ENCODE peak calls at places on chromosomes 13 and 19, in ten cellular contexts. One of them, this sample, is unnamed.

GRCh38 chr19:1263198-1263597 is 5.9 kb upstream of the CIRBP start:
- DNase-seq in heart right ventricle: no peak
- DNase-seq in H54: no peak
- DNase-seq in NCI-H748 treated with DMSO at 0.1 percent for 48 hours: no peak
- DNase-seq in GM12891: no peak
- DNase-seq in 8988T: no peak
- DNase-seq in endothelial cell of umbilical vein: no peak
- DNase-seq in colonic mucosa: no peak
- DNase-seq in adrenal gland: no peak
- DNase-seq in Caki2: no peak
- DNase-seq in this sample: no peak

GRCh38 chr19:40827386-40828247 is 22.6 kb downstream of the CYP2A6 start:
- DNase-seq in colonic mucosa: no peak
- DNase-seq in adrenal gland: no peak
- DNase-seq in NCI-H748 treated with DMSO at 0.1 percent for 48 hours: no peak
- DNase-seq in endothelial cell of umbilical vein: no peak
- DNase-seq in GM12891: no peak
- DNase-seq in heart right ventricle: no peak
- DNase-seq in H54: no peak
- DNase-seq in 8988T: no peak
- DNase-seq in Caki2: no peak
- DNase-seq in this sample: no peak

GRCh38 chr19:39332293-39332692 is 3.5 kb downstream of the GMFG start:
- DNase-seq in GM12891: no peak
- DNase-seq in adrenal gland: no peak
- DNase-seq in Caki2: no peak
- DNase-seq in 8988T: no peak
- DNase-seq in heart right ventricle: no peak
- DNase-seq in H54: no peak
- DNase-seq in colonic mucosa: no peak
- DNase-seq in endothelial cell of umbilical vein: no peak
- DNase-seq in NCI-H748 treated with DMSO at 0.1 percent for 48 hours: no peak
- DNase-seq in this sample: no peak

GRCh38 chr13:29520671-29521070 is 74.8 kb downstream of the SLC7A1 start:
- DNase-seq in endothelial cell of umbilical vein: peak; percentile 63
- DNase-seq in adrenal gland: no peak
- DNase-seq in colonic mucosa: no peak
- DNase-seq in H54: no peak
- DNase-seq in 8988T: no peak
- DNase-seq in Caki2: no peak
- DNase-seq in heart right ventricle: no peak
- DNase-seq in GM12891: no peak
- DNase-seq in NCI-H748 treated with DMSO at 0.1 percent for 48 hours: no peak
- DNase-seq in this sample: no peak

GRCh38 chr19:12834976-12835757 is 788 bp upstream of the RTBDN start:
- DNase-seq in endothelial cell of umbilical vein: no peak
- DNase-seq in colonic mucosa: peak; percentile 47
- DNase-seq in adrenal gland: no peak
- DNase-seq in 8988T: no peak
- DNase-seq in GM12891: no peak
- DNase-seq in NCI-H748 treated with DMSO at 0.1 percent for 48 hours: peak; percentile 25
- DNase-seq in heart right ventricle: no peak
- DNase-seq in H54: no peak
- DNase-seq in Caki2: no peak
- DNase-seq in this sample: no peak

GRCh38 chr13:75416327-75417005 is 65.5 kb downstream of the TBC1D4 start:
- DNase-seq in endothelial cell of umbilical vein: no peak
- DNase-seq in NCI-H748 treated with DMSO at 0.1 percent for 48 hours: no peak
- DNase-seq in adrenal gland: no peak
- DNase-seq in colonic mucosa: no peak
- DNase-seq in H54: no peak
- DNase-seq in 8988T: no peak
- DNase-seq in heart right ventricle: no peak
- DNase-seq in Caki2: no peak
- DNase-seq in GM12891: no peak
- DNase-seq in this sample: no peak

GRCh38 chr19:21197589-21198295 is 55.9 kb downstream of the ZNF431 start:
- DNase-seq in adrenal gland: peak; percentile 44
- DNase-seq in NCI-H748 treated with DMSO at 0.1 percent for 48 hours: no peak
- DNase-seq in colonic mucosa: no peak
- DNase-seq in heart right ventricle: no peak
- DNase-seq in Caki2: no peak
- DNase-seq in 8988T: no peak
- DNase-seq in H54: no peak
- DNase-seq in endothelial cell of umbilical vein: no peak
- DNase-seq in GM12891: no peak
- DNase-seq in this sample: no peak

GRCh38 chr13:50200988-50201387 is 185.7 kb downstream of the KCNRG start:
- DNase-seq in heart right ventricle: no peak
- DNase-seq in 8988T: no peak
- DNase-seq in NCI-H748 treated with DMSO at 0.1 percent for 48 hours: no peak
- DNase-seq in GM12891: no peak
- DNase-seq in H54: no peak
- DNase-seq in adrenal gland: no peak
- DNase-seq in endothelial cell of umbilical vein: peak; percentile 63
- DNase-seq in colonic mucosa: no peak
- DNase-seq in Caki2: no peak
- DNase-seq in this sample: no peak

GRCh38 chr13:74061939-74062595 is 72.1 kb downstream of the KLF12 start:
- DNase-seq in NCI-H748 treated with DMSO at 0.1 percent for 48 hours: no peak
- DNase-seq in adrenal gland: peak; percentile 21
- DNase-seq in H54: no peak
- DNase-seq in heart right ventricle: no peak
- DNase-seq in GM12891: peak; percentile 2
- DNase-seq in Caki2: no peak
- DNase-seq in colonic mucosa: no peak
- DNase-seq in endothelial cell of umbilical vein: peak; percentile 34
- DNase-seq in 8988T: no peak
- DNase-seq in this sample: no peak

GRCh38 chr13:107681611-107682010 is 533.7 kb downstream of the LIG4 start:
- DNase-seq in NCI-H748 treated with DMSO at 0.1 percent for 48 hours: no peak
- DNase-seq in H54: no peak
- DNase-seq in heart right ventricle: no peak
- DNase-seq in adrenal gland: no peak
- DNase-seq in 8988T: no peak
- DNase-seq in GM12891: no peak
- DNase-seq in colonic mucosa: no peak
- DNase-seq in endothelial cell of umbilical vein: no peak
- DNase-seq in Caki2: no peak
- DNase-seq in this sample: no peak

This sample was measured in NT2/D1.